ENCODE peak calls at places on chromosome 14, in four cellular contexts. One of them, this sample, is unnamed. For H3K4me1 and H3K9me3, the result is how much of the 10 kb centered on the place peaks cover.

GRCh38 chr14:52313903-52314481 is at the start of gene PTGER2:
- DNase-seq in hepatocyte: peak
- DNase-seq in mammary epithelial cell: peak
- DNase-seq in mucosa of descending colon: peak
- DNase-seq in this sample: peak

GRCh38 chr14:80523518-80524117 is 312.3 kb upstream of the DIO2 start:
- DNase-seq in hepatocyte: no peak
- DNase-seq in mammary epithelial cell: peak
- DNase-seq in mucosa of descending colon: no peak
- DNase-seq in this sample: no peak

GRCh38 chr14:81062816-81063215 is 107.4 kb downstream of the TSHR start:
- DNase-seq in hepatocyte: peak
- DNase-seq in mammary epithelial cell: peak
- DNase-seq in mucosa of descending colon: no peak
- DNase-seq in this sample: no peak

GRCh38 chr14:42214981-42215491 is 608.4 kb downstream of the LRFN5 start:
- DNase-seq in hepatocyte: no peak
- DNase-seq in mammary epithelial cell: peak
- DNase-seq in mucosa of descending colon: no peak
- DNase-seq in this sample: no peak

GRCh38 chr14:21514341-21514740 is 3.2 kb upstream of the METTL3 start:
- DNase-seq in hepatocyte: no peak
- DNase-seq in mammary epithelial cell: no peak
- DNase-seq in mucosa of descending colon: no peak
- DNase-seq in this sample: no peak

GRCh38 chr14:65637780-65638179 is 225.2 kb downstream of the FUT8 start:
- DNase-seq in hepatocyte: no peak
- DNase-seq in mammary epithelial cell: peak
- DNase-seq in mucosa of descending colon: no peak
- DNase-seq in this sample: no peak

GRCh38 chr14:24385524-24385923 is 13.3 kb upstream of the NYNRIN start:
- DNase-seq in hepatocyte: no peak
- DNase-seq in mammary epithelial cell: no peak
- DNase-seq in mucosa of descending colon: no peak
- DNase-seq in this sample: no peak

GRCh38 chr14:88095791-88096190 is 90.9 kb downstream of the GPR65 start:
- DNase-seq in hepatocyte: no peak
- DNase-seq in mammary epithelial cell: no peak
- DNase-seq in mucosa of descending colon: no peak
- DNase-seq in this sample: no peak

GRCh38 chr14:39766397-39767000 is 334.3 kb upstream of the FBXO33 start:
- DNase-seq in hepatocyte: no peak
- DNase-seq in mammary epithelial cell: no peak
- DNase-seq in mucosa of descending colon: no peak
- DNase-seq in this sample: no peak

GRCh38 chr14:44962573-44963528 is 861 bp downstream of the TOGARAM1 start:
- DNase-seq in hepatocyte: peak
- DNase-seq in mammary epithelial cell: peak
- DNase-seq in mucosa of descending colon: peak
- DNase-seq in this sample: peak

GRCh38 chr14:67571275-67571990 is 28.6 kb downstream of the PIGH start:
- DNase-seq in hepatocyte: peak
- DNase-seq in mammary epithelial cell: peak
- DNase-seq in mucosa of descending colon: peak
- DNase-seq in this sample: peak

GRCh38 chr14:21056520-21057163 is 980 bp upstream of the RNASE8 start:
- DNase-seq in hepatocyte: no peak
- DNase-seq in mammary epithelial cell: no peak
- DNase-seq in mucosa of descending colon: peak
- DNase-seq in this sample: no peak

GRCh38 chr14:53355581-53356112 is 202.5 kb upstream of the DDHD1 start:
- DNase-seq in hepatocyte: peak
- DNase-seq in mammary epithelial cell: peak
- DNase-seq in mucosa of descending colon: no peak
- DNase-seq in this sample: no peak

GRCh38 chr14:75205586-75205985 is 29.2 kb upstream of the TMED10 start:
- DNase-seq in hepatocyte: no peak
- DNase-seq in mammary epithelial cell: peak
- DNase-seq in mucosa of descending colon: no peak
- DNase-seq in this sample: no peak

GRCh38 chr14:100903672-100904185 is at the start of gene RTL1:
- DNase-seq in hepatocyte: no peak
- DNase-seq in mammary epithelial cell: no peak
- DNase-seq in mucosa of descending colon: no peak
- DNase-seq in this sample: no peak

GRCh38 chr14:74647834-74648361 is 35.9 kb upstream of the LTBP2 start:
- DNase-seq in hepatocyte: no peak
- DNase-seq in mammary epithelial cell: peak
- DNase-seq in mucosa of descending colon: no peak
- DNase-seq in this sample: peak

GRCh38 chr14:64464695-64465094 is 604 bp upstream of the AKAP5 start:
- DNase-seq in hepatocyte: no peak
- DNase-seq in mammary epithelial cell: no peak
- DNase-seq in mucosa of descending colon: no peak
- DNase-seq in this sample: no peak

GRCh38 chr14:78849952-78850351 is 679.8 kb downstream of the NRXN3 start:
- DNase-seq in hepatocyte: no peak
- DNase-seq in mammary epithelial cell: no peak
- DNase-seq in mucosa of descending colon: no peak
- DNase-seq in this sample: no peak

GRCh38 chr14:68510201-68510600 is 282.7 kb downstream of the ZFP36L1 start:
- DNase-seq in hepatocyte: peak
- DNase-seq in mammary epithelial cell: no peak
- DNase-seq in mucosa of descending colon: no peak
- DNase-seq in this sample: no peak

GRCh38 chr14:84519836-84520235 is 1010.1 kb upstream of the FLRT2 start:
- DNase-seq in hepatocyte: no peak
- DNase-seq in mammary epithelial cell: no peak
- DNase-seq in mucosa of descending colon: no peak
- DNase-seq in this sample: no peak

GRCh38 chr14:51298895-51299294 is 58.8 kb downstream of the TMX1 start:
- DNase-seq in hepatocyte: no peak
- DNase-seq in mammary epithelial cell: no peak
- DNase-seq in mucosa of descending colon: no peak
- DNase-seq in this sample: no peak

GRCh38 chr14:101723061-101723595 is 38.4 kb upstream of the PPP2R5C start:
- DNase-seq in hepatocyte: no peak
- DNase-seq in mammary epithelial cell: no peak
- DNase-seq in mucosa of descending colon: no peak
- DNase-seq in this sample: peak

GRCh38 chr14:104970231-104971068 is 7.7 kb downstream of the AHNAK2 start:
- DNase-seq in hepatocyte: peak
- DNase-seq in mammary epithelial cell: peak
- DNase-seq in mucosa of descending colon: peak
- DNase-seq in this sample: no peak

GRCh38 chr14:77043984-77044485 is 15.5 kb upstream of the IRF2BPL start:
- DNase-seq in hepatocyte: no peak
- DNase-seq in mammary epithelial cell: no peak
- DNase-seq in mucosa of descending colon: no peak
- DNase-seq in this sample: no peak

GRCh38 chr14:61121293-61121897 is 140.3 kb downstream of the SLC38A6 start:
- DNase-seq in hepatocyte: no peak
- DNase-seq in mammary epithelial cell: no peak
- DNase-seq in mucosa of descending colon: no peak
- DNase-seq in this sample: no peak

GRCh38 chr14:53192023-53192422 is 38.9 kb upstream of the DDHD1 start:
- DNase-seq in hepatocyte: no peak
- DNase-seq in mammary epithelial cell: no peak
- DNase-seq in mucosa of descending colon: no peak
- DNase-seq in this sample: no peak

GRCh38 chr14:44211718-44212117 is 295.4 kb downstream of the FSCB start:
- DNase-seq in hepatocyte: no peak
- DNase-seq in mammary epithelial cell: no peak
- DNase-seq in mucosa of descending colon: no peak
- DNase-seq in this sample: no peak

GRCh38 chr14:55451398-55451797 is 11.0 kb upstream of the TBPL2 start:
- DNase-seq in hepatocyte: no peak
- DNase-seq in mammary epithelial cell: no peak
- DNase-seq in mucosa of descending colon: no peak
- DNase-seq in this sample: no peak

GRCh38 chr14:82239205-82239604 is 705.6 kb upstream of the SEL1L start:
- DNase-seq in hepatocyte: no peak
- DNase-seq in mammary epithelial cell: no peak
- DNase-seq in mucosa of descending colon: no peak
- DNase-seq in this sample: no peak

GRCh38 chr14:36971263-36971855 is 201.0 kb downstream of the SLC25A21 start:
- DNase-seq in hepatocyte: no peak
- DNase-seq in mammary epithelial cell: no peak
- DNase-seq in mucosa of descending colon: no peak
- DNase-seq in this sample: no peak

GRCh38 chr14:88987516-88987915 is 163.1 kb downstream of the TTC8 start:
- DNase-seq in hepatocyte: no peak
- DNase-seq in mammary epithelial cell: peak
- DNase-seq in mucosa of descending colon: no peak
- DNase-seq in this sample: no peak

GRCh38 chr14:76923422-76924362 is 97.5 kb downstream of the LRRC74A start:
- DNase-seq in hepatocyte: no peak
- DNase-seq in mammary epithelial cell: no peak
- DNase-seq in mucosa of descending colon: no peak
- DNase-seq in this sample: no peak

GRCh38 chr14:101183376-101184103 is 280.0 kb upstream of the RTL1 start:
- DNase-seq in hepatocyte: peak
- DNase-seq in mammary epithelial cell: no peak
- DNase-seq in mucosa of descending colon: no peak
- DNase-seq in this sample: peak

DNA sequence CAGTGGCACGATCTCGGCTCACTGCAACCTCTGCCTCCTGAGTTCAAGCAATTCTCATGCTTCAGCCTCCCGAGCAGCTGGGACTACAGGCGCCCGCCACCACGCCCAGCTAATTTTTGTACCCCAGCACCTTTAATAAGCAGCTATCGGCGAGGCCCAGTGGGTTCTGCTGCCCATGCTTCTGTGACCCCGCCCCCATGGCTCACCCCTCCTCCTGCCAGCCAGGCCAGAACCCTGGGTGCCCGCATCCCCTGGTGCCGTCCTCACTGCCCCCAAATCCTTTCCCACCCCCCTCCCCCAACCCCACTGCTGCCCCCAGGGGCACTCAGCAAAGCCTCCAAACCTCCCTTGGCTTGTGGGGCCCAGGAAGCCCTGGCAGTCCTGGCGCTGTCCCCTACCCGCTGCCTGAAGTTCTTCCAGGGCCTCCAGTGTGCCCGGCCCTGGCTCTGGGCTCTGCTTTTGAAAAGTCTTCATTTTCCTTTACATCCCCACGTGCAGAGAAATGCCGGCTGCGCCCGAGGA is 14.5 kb downstream of the BAG5 start:
- DNase-seq in hepatocyte: no peak
- DNase-seq in mammary epithelial cell: no peak
- DNase-seq in mucosa of descending colon: peak
- DNase-seq in this sample: no peak
- H3K4me1 ChIP-seq in hepatocyte: under half
- H3K4me1 ChIP-seq in mammary epithelial cell: under half
- H3K4me1 ChIP-seq in mucosa of descending colon: under half
- H3K4me1 ChIP-seq in this sample: under half

GRCh38 chr14:97071177-97071576 is 274.0 kb downstream of the VRK1 start:
- DNase-seq in hepatocyte: no peak
- DNase-seq in mammary epithelial cell: no peak
- DNase-seq in mucosa of descending colon: no peak
- DNase-seq in this sample: no peak
- H3K9me3 ChIP-seq in hepatocyte: under half
- H3K9me3 ChIP-seq in mammary epithelial cell: under half
- H3K9me3 ChIP-seq in mucosa of descending colon: under half
- H3K9me3 ChIP-seq in this sample: under half

DNA sequence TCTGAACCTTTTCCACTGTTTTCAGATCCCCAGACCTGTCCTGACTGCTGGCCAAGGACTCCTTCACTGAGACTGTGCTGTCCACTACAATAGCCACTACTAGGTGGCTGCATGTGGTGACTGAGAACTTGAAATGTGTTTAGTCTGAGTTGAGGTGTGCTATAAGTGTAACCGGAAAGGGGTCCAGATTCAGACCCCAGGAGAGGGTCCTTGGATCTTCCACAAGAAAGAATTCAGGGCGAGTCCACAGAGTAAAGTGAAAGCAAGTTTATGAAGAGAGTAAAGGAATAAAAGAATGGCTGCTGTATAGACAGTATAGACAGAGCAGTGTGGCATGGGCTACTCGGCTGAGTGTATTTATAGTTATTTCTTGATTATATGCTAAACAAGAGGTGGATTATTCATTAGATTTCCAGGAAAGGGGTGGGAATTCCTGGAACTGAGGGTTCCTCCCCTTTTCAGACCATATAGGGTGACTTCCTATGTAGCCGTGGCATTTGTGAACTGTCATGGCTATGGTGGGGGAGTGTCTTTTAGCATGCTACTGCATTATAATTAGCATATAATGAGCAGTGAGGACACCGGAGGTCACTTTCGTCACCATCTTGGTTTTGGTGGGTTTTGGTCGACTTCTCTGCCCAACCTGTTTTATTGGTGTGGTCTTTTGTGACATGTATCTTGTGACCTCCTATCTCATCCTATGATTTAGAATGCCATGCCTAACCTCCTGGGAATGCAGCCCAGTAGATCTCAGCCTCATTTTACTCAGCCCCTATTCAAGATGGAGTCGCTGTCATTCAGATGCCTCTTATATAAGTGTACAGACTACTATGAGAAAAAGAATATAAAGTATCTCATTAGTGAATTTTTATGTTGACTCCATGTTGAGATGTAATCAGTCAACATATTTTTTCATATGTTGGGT is 70.0 kb upstream of the SRSF5 start:
- DNase-seq in hepatocyte: no peak
- DNase-seq in mammary epithelial cell: no peak
- DNase-seq in mucosa of descending colon: no peak
- DNase-seq in this sample: no peak
- H3K4me1 ChIP-seq in hepatocyte: half or more
- H3K4me1 ChIP-seq in mammary epithelial cell: under half
- H3K4me1 ChIP-seq in mucosa of descending colon: half or more
- H3K4me1 ChIP-seq in this sample: half or more

GRCh38 chr14:106622200-106622745 is 1095.9 kb downstream of the TMEM121 start:
- DNase-seq in hepatocyte: no peak
- DNase-seq in mammary epithelial cell: no peak
- DNase-seq in mucosa of descending colon: no peak
- DNase-seq in this sample: no peak

GRCh38 chr14:106625181-106625580 is 1098.8 kb downstream of the TMEM121 start:
- DNase-seq in hepatocyte: no peak
- DNase-seq in mammary epithelial cell: no peak
- DNase-seq in mucosa of descending colon: no peak
- DNase-seq in this sample: no peak

GRCh38 chr14:106620368-106620767 is 1094.0 kb downstream of the TMEM121 start:
- DNase-seq in hepatocyte: no peak
- DNase-seq in mammary epithelial cell: no peak
- DNase-seq in mucosa of descending colon: no peak
- DNase-seq in this sample: no peak

DNA sequence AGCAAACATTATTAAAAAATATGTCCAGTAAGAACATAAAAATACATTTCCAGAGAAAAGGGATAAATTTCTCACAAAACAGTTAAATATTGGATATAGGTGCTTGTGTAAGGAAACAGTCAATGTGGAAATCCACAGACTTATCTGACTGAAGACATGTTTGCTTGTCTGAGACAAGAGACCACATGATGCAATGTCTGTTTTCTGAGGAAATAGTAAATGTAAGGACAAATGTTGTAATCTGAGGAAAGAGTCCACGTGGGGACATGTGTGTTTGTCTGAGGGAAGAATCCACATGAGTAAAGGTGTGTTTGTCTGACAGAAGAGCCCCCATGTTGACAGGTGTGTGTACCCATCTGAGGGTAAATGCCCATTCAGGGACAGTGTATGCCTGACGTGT is 1093.2 kb downstream of the TMEM121 start:
- DNase-seq in hepatocyte: no peak
- DNase-seq in mammary epithelial cell: no peak
- DNase-seq in mucosa of descending colon: no peak
- DNase-seq in this sample: no peak
- H3K9me3 ChIP-seq in hepatocyte: under half
- H3K9me3 ChIP-seq in mammary epithelial cell: under half
- H3K9me3 ChIP-seq in mucosa of descending colon: under half
- H3K9me3 ChIP-seq in this sample: under half

This sample was measured in body of pancreas.